ENCODE peak calls at places on chromosomes 5 and 9, in nine cellular contexts. One of them, this sample, is unnamed.

GRCh38 chr9:38621434-38622082 is 1.2 kb upstream of the ANKRD18A start:
- DNase-seq in HL-60: no peak
- DNase-seq in esophagus muscularis mucosa: peak
- DNase-seq in HCT116: no peak
- DNase-seq in sigmoid colon: peak
- DNase-seq in prostate gland: peak
- DNase-seq in endothelial cell of umbilical vein: no peak
- DNase-seq in transverse colon: peak
- DNase-seq in spleen: peak
- DNase-seq in this sample: peak

GRCh38 chr9:137984005-137984404 is 106.4 kb downstream of the CACNA1B start:
- DNase-seq in HL-60: no peak
- DNase-seq in esophagus muscularis mucosa: peak
- DNase-seq in HCT116: no peak
- DNase-seq in sigmoid colon: peak
- DNase-seq in prostate gland: no peak
- DNase-seq in endothelial cell of umbilical vein: no peak
- DNase-seq in transverse colon: no peak
- DNase-seq in spleen: peak
- DNase-seq in this sample: peak

GRCh38 chr5:138469540-138470321 is 4.5 kb downstream of the EGR1 start:
- DNase-seq in HL-60: no peak
- DNase-seq in esophagus muscularis mucosa: no peak
- DNase-seq in HCT116: peak
- DNase-seq in sigmoid colon: peak
- DNase-seq in prostate gland: no peak
- DNase-seq in endothelial cell of umbilical vein: peak
- DNase-seq in transverse colon: peak
- DNase-seq in spleen: no peak
- DNase-seq in this sample: no peak

GRCh38 chr5:72722792-72723402 is 93.6 kb upstream of the TNPO1 start:
- DNase-seq in HL-60: no peak
- DNase-seq in esophagus muscularis mucosa: no peak
- DNase-seq in HCT116: no peak
- DNase-seq in sigmoid colon: no peak
- DNase-seq in prostate gland: no peak
- DNase-seq in endothelial cell of umbilical vein: no peak
- DNase-seq in transverse colon: no peak
- DNase-seq in spleen: no peak
- DNase-seq in this sample: no peak

GRCh38 chr5:62779010-62779422 is 200.4 kb downstream of the LRRC70 start:
- DNase-seq in HL-60: no peak
- DNase-seq in esophagus muscularis mucosa: no peak
- DNase-seq in HCT116: peak
- DNase-seq in sigmoid colon: no peak
- DNase-seq in prostate gland: peak
- DNase-seq in endothelial cell of umbilical vein: peak
- DNase-seq in transverse colon: no peak
- DNase-seq in spleen: no peak
- DNase-seq in this sample: no peak

GRCh38 chr5:80865547-80865946 is 94.6 kb upstream of the RASGRF2 start:
- DNase-seq in HL-60: no peak
- DNase-seq in esophagus muscularis mucosa: no peak
- DNase-seq in HCT116: no peak
- DNase-seq in sigmoid colon: no peak
- DNase-seq in prostate gland: no peak
- DNase-seq in endothelial cell of umbilical vein: no peak
- DNase-seq in transverse colon: no peak
- DNase-seq in spleen: no peak
- DNase-seq in this sample: no peak

GRCh38 chr5:135645336-135645735 is 66.5 kb upstream of the CXCL14 start:
- DNase-seq in HL-60: no peak
- DNase-seq in esophagus muscularis mucosa: no peak
- DNase-seq in HCT116: no peak
- DNase-seq in sigmoid colon: no peak
- DNase-seq in prostate gland: no peak
- DNase-seq in endothelial cell of umbilical vein: no peak
- DNase-seq in transverse colon: no peak
- DNase-seq in spleen: no peak
- DNase-seq in this sample: no peak

GRCh38 chr5:123802298-123802951 is 290.4 kb downstream of the CSNK1G3 start:
- DNase-seq in HL-60: no peak
- DNase-seq in esophagus muscularis mucosa: no peak
- DNase-seq in HCT116: no peak
- DNase-seq in sigmoid colon: no peak
- DNase-seq in prostate gland: no peak
- DNase-seq in endothelial cell of umbilical vein: no peak
- DNase-seq in transverse colon: no peak
- DNase-seq in spleen: no peak
- DNase-seq in this sample: no peak

GRCh38 chr5:132104561-132104960 is 31.0 kb downstream of the CSF2 start:
- DNase-seq in HL-60: no peak
- DNase-seq in esophagus muscularis mucosa: peak
- DNase-seq in HCT116: no peak
- DNase-seq in sigmoid colon: no peak
- DNase-seq in prostate gland: no peak
- DNase-seq in endothelial cell of umbilical vein: no peak
- DNase-seq in transverse colon: no peak
- DNase-seq in spleen: no peak
- DNase-seq in this sample: no peak

GRCh38 chr9:136546697-136547481 is 1.0 kb upstream of the NOTCH1 start:
- DNase-seq in HL-60: no peak
- DNase-seq in esophagus muscularis mucosa: peak
- DNase-seq in HCT116: no peak
- DNase-seq in sigmoid colon: peak
- DNase-seq in prostate gland: peak
- DNase-seq in endothelial cell of umbilical vein: peak
- DNase-seq in transverse colon: peak
- DNase-seq in spleen: no peak
- DNase-seq in this sample: peak

GRCh38 chr5:1190915-1191314 is 10.5 kb upstream of the SLC6A19 start:
- DNase-seq in HL-60: no peak
- DNase-seq in esophagus muscularis mucosa: no peak
- DNase-seq in HCT116: no peak
- DNase-seq in sigmoid colon: no peak
- DNase-seq in prostate gland: no peak
- DNase-seq in endothelial cell of umbilical vein: no peak
- DNase-seq in transverse colon: no peak
- DNase-seq in spleen: no peak
- DNase-seq in this sample: no peak

GRCh38 chr9:114900937-114901802 is 29.2 kb downstream of the TNFSF8 start:
- DNase-seq in HL-60: no peak
- DNase-seq in esophagus muscularis mucosa: no peak
- DNase-seq in HCT116: no peak
- DNase-seq in sigmoid colon: no peak
- DNase-seq in prostate gland: no peak
- DNase-seq in endothelial cell of umbilical vein: peak
- DNase-seq in transverse colon: no peak
- DNase-seq in spleen: no peak
- DNase-seq in this sample: no peak

GRCh38 chr9:137163101-137163661 is 6.7 kb downstream of the LRRC26 start:
- DNase-seq in HL-60: no peak
- DNase-seq in esophagus muscularis mucosa: no peak
- DNase-seq in HCT116: peak
- DNase-seq in sigmoid colon: no peak
- DNase-seq in prostate gland: peak
- DNase-seq in endothelial cell of umbilical vein: peak
- DNase-seq in transverse colon: no peak
- DNase-seq in spleen: no peak
- DNase-seq in this sample: peak

GRCh38 chr5:4513381-4513780 is 626.7 kb upstream of the ADAMTS16 start:
- DNase-seq in HL-60: no peak
- DNase-seq in esophagus muscularis mucosa: peak
- DNase-seq in HCT116: no peak
- DNase-seq in sigmoid colon: no peak
- DNase-seq in prostate gland: no peak
- DNase-seq in endothelial cell of umbilical vein: no peak
- DNase-seq in transverse colon: no peak
- DNase-seq in spleen: no peak
- DNase-seq in this sample: no peak

GRCh38 chr9:75709698-75710097 is 180.8 kb upstream of the PCSK5 start:
- DNase-seq in HL-60: no peak
- DNase-seq in esophagus muscularis mucosa: no peak
- DNase-seq in HCT116: no peak
- DNase-seq in sigmoid colon: no peak
- DNase-seq in prostate gland: no peak
- DNase-seq in endothelial cell of umbilical vein: no peak
- DNase-seq in transverse colon: no peak
- DNase-seq in spleen: no peak
- DNase-seq in this sample: no peak

DNA sequence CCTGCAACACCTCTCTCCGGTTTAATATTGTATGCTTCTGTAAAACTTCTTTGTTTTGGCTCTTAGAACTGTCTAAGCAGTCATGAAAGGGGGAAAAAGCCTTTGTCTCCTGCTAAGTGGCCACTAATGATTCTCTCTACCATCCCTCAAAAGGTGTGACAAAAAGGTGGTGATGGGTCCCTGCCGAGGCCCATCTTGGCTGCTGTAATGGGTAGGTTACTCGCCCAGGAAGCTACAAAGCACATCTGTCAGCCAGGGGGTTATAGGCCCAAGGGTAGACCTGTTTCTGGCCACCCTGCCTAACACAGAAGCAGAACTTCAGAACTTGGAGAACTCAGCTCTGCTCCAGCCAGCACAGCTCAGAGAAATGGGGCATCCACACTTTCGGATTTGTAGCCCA is 1.6 kb downstream of the FAM219A start:
- DNase-seq in HL-60: no peak
- DNase-seq in esophagus muscularis mucosa: no peak
- DNase-seq in HCT116: no peak
- DNase-seq in sigmoid colon: no peak
- DNase-seq in prostate gland: no peak
- DNase-seq in endothelial cell of umbilical vein: no peak
- DNase-seq in transverse colon: no peak
- DNase-seq in spleen: no peak
- DNase-seq in this sample: no peak
- H3K4me3 ChIP-seq in HL-60: no peak
- H3K4me3 ChIP-seq in esophagus muscularis mucosa: peak
- H3K4me3 ChIP-seq in HCT116: no peak
- H3K4me3 ChIP-seq in sigmoid colon: no peak
- H3K4me3 ChIP-seq in prostate gland: peak
- H3K4me3 ChIP-seq in endothelial cell of umbilical vein: no peak
- H3K4me3 ChIP-seq in transverse colon: no peak
- H3K4me3 ChIP-seq in spleen: peak
- H3K4me3 ChIP-seq in this sample: peak

GRCh38 chr9:74095925-74096324 is 401.2 kb upstream of the RORB start:
- DNase-seq in HL-60: no peak
- DNase-seq in esophagus muscularis mucosa: no peak
- DNase-seq in HCT116: no peak
- DNase-seq in sigmoid colon: no peak
- DNase-seq in prostate gland: no peak
- DNase-seq in endothelial cell of umbilical vein: no peak
- DNase-seq in transverse colon: no peak
- DNase-seq in spleen: no peak
- DNase-seq in this sample: no peak

GRCh38 chr9:74094766-74095165 is 402.4 kb upstream of the RORB start:
- DNase-seq in HL-60: no peak
- DNase-seq in esophagus muscularis mucosa: no peak
- DNase-seq in HCT116: no peak
- DNase-seq in sigmoid colon: no peak
- DNase-seq in prostate gland: no peak
- DNase-seq in endothelial cell of umbilical vein: no peak
- DNase-seq in transverse colon: no peak
- DNase-seq in spleen: no peak
- DNase-seq in this sample: no peak

GRCh38 chr9:74096420-74096819 is 400.7 kb upstream of the RORB start:
- DNase-seq in HL-60: no peak
- DNase-seq in esophagus muscularis mucosa: no peak
- DNase-seq in HCT116: no peak
- DNase-seq in sigmoid colon: no peak
- DNase-seq in prostate gland: no peak
- DNase-seq in endothelial cell of umbilical vein: no peak
- DNase-seq in transverse colon: no peak
- DNase-seq in spleen: no peak
- DNase-seq in this sample: no peak

GRCh38 chr9:74092491-74092834 is 404.7 kb upstream of the RORB start:
- DNase-seq in HL-60: no peak
- DNase-seq in esophagus muscularis mucosa: no peak
- DNase-seq in HCT116: no peak
- DNase-seq in sigmoid colon: no peak
- DNase-seq in prostate gland: no peak
- DNase-seq in endothelial cell of umbilical vein: no peak
- DNase-seq in transverse colon: no peak
- DNase-seq in spleen: no peak
- DNase-seq in this sample: no peak
- TF ChIP-seq POLR2AphosphoS5 in HL-60: no peak
- TF ChIP-seq POLR2AphosphoS5 in esophagus muscularis mucosa: no peak
- TF ChIP-seq POLR2AphosphoS5 in HCT116: no peak
- TF ChIP-seq POLR2AphosphoS5 in sigmoid colon: no peak
- TF ChIP-seq POLR2AphosphoS5 in prostate gland: no peak
- TF ChIP-seq POLR2AphosphoS5 in endothelial cell of umbilical vein: no peak
- TF ChIP-seq POLR2AphosphoS5 in transverse colon: no peak
- TF ChIP-seq POLR2AphosphoS5 in spleen: no peak
- TF ChIP-seq POLR2AphosphoS5 in this sample: no peak

GRCh38 chr9:122218070-122218884 is 10.5 kb downstream of the LHX6 start:
- DNase-seq in HL-60: no peak
- DNase-seq in esophagus muscularis mucosa: no peak
- DNase-seq in HCT116: no peak
- DNase-seq in sigmoid colon: no peak
- DNase-seq in prostate gland: no peak
- DNase-seq in endothelial cell of umbilical vein: no peak
- DNase-seq in transverse colon: no peak
- DNase-seq in spleen: no peak
- DNase-seq in this sample: no peak
- H3K4me3 ChIP-seq in HL-60: no peak
- H3K4me3 ChIP-seq in esophagus muscularis mucosa: peak
- H3K4me3 ChIP-seq in HCT116: no peak
- H3K4me3 ChIP-seq in sigmoid colon: no peak
- H3K4me3 ChIP-seq in prostate gland: no peak
- H3K4me3 ChIP-seq in endothelial cell of umbilical vein: no peak
- H3K4me3 ChIP-seq in transverse colon: no peak
- H3K4me3 ChIP-seq in spleen: peak
- H3K4me3 ChIP-seq in this sample: no peak

GRCh38 chr5:107668933-107669542 is 1.7 kb downstream of the EFNA5 start:
- DNase-seq in HL-60: no peak
- DNase-seq in esophagus muscularis mucosa: no peak
- DNase-seq in HCT116: no peak
- DNase-seq in sigmoid colon: no peak
- DNase-seq in prostate gland: peak
- DNase-seq in endothelial cell of umbilical vein: peak
- DNase-seq in transverse colon: peak
- DNase-seq in spleen: no peak
- DNase-seq in this sample: no peak

GRCh38 chr5:107669543-107670027 is 1.2 kb downstream of the EFNA5 start:
- DNase-seq in HL-60: no peak
- DNase-seq in esophagus muscularis mucosa: no peak
- DNase-seq in HCT116: no peak
- DNase-seq in sigmoid colon: peak
- DNase-seq in prostate gland: peak
- DNase-seq in endothelial cell of umbilical vein: peak
- DNase-seq in transverse colon: peak
- DNase-seq in spleen: peak
- DNase-seq in this sample: peak

GRCh38 chr5:107671742-107672211 is 1.0 kb upstream of the EFNA5 start:
- DNase-seq in HL-60: no peak
- DNase-seq in esophagus muscularis mucosa: no peak
- DNase-seq in HCT116: peak
- DNase-seq in sigmoid colon: no peak
- DNase-seq in prostate gland: no peak
- DNase-seq in endothelial cell of umbilical vein: peak
- DNase-seq in transverse colon: peak
- DNase-seq in spleen: no peak
- DNase-seq in this sample: no peak

GRCh38 chr5:107670927-107671741 is at the start of gene EFNA5:
- DNase-seq in HL-60: no peak
- DNase-seq in esophagus muscularis mucosa: no peak
- DNase-seq in HCT116: peak
- DNase-seq in sigmoid colon: peak
- DNase-seq in prostate gland: peak
- DNase-seq in endothelial cell of umbilical vein: peak
- DNase-seq in transverse colon: peak
- DNase-seq in spleen: peak
- DNase-seq in this sample: peak

GRCh38 chr5:107670028-107670926 is 460 bp downstream of the EFNA5 start:
- DNase-seq in HL-60: no peak
- DNase-seq in esophagus muscularis mucosa: no peak
- DNase-seq in HCT116: no peak
- DNase-seq in sigmoid colon: peak
- DNase-seq in prostate gland: peak
- DNase-seq in endothelial cell of umbilical vein: peak
- DNase-seq in transverse colon: peak
- DNase-seq in spleen: peak
- DNase-seq in this sample: peak
- TF ChIP-seq POLR2AphosphoS5 in HL-60: no peak
- TF ChIP-seq POLR2AphosphoS5 in esophagus muscularis mucosa: no peak
- TF ChIP-seq POLR2AphosphoS5 in HCT116: no peak
- TF ChIP-seq POLR2AphosphoS5 in sigmoid colon: no peak
- TF ChIP-seq POLR2AphosphoS5 in prostate gland: no peak
- TF ChIP-seq POLR2AphosphoS5 in endothelial cell of umbilical vein: peak
- TF ChIP-seq POLR2AphosphoS5 in transverse colon: no peak
- TF ChIP-seq POLR2AphosphoS5 in spleen: no peak
- TF ChIP-seq POLR2AphosphoS5 in this sample: no peak